ENCODE peak calls at places on chromosomes 4 and X, in ten cellular contexts. One of them, this sample, is unnamed.

GRCh38 chr4:7384929-7385890 is 49.5 kb downstream of the PSAPL1 start:
- DNase-seq in sigmoid colon: peak; percentile 55
- DNase-seq in heart right ventricle: no peak
- DNase-seq in fibroblast of lung: no peak
- DNase-seq in body of pancreas: peak; percentile 7
- DNase-seq in pancreas: peak; percentile 8
- DNase-seq in colonic mucosa: no peak
- DNase-seq in lower lobe of right lung: peak; percentile 31
- DNase-seq in ovary: no peak
- DNase-seq in left ventricle myocardium inferior: no peak
- DNase-seq in this sample: no peak

GRCh38 chr4:5747746-5748365 is 36.9 kb downstream of the EVC start:
- DNase-seq in sigmoid colon: peak; percentile 68
- DNase-seq in heart right ventricle: no peak
- DNase-seq in fibroblast of lung: peak; percentile 95
- DNase-seq in body of pancreas: no peak
- DNase-seq in pancreas: no peak
- DNase-seq in colonic mucosa: no peak
- DNase-seq in lower lobe of right lung: no peak
- DNase-seq in ovary: no peak
- DNase-seq in left ventricle myocardium inferior: no peak
- DNase-seq in this sample: no peak

GRCh38 chr4:183200453-183200852 is 101.4 kb downstream of the WWC2 start:
- DNase-seq in sigmoid colon: no peak
- DNase-seq in heart right ventricle: peak; percentile 63
- DNase-seq in fibroblast of lung: peak; percentile 96
- DNase-seq in body of pancreas: peak; percentile 91
- DNase-seq in pancreas: peak; percentile 85
- DNase-seq in colonic mucosa: peak; percentile 19
- DNase-seq in lower lobe of right lung: peak; percentile 83
- DNase-seq in ovary: peak; percentile 33
- DNase-seq in left ventricle myocardium inferior: peak; percentile 48
- DNase-seq in this sample: peak; percentile 32

GRCh38 chrX:10811093-10811492 is 190.7 kb upstream of the MID1 start:
- DNase-seq in sigmoid colon: no peak
- DNase-seq in heart right ventricle: no peak
- DNase-seq in fibroblast of lung: no peak
- DNase-seq in body of pancreas: no peak
- DNase-seq in pancreas: no peak
- DNase-seq in colonic mucosa: no peak
- DNase-seq in lower lobe of right lung: no peak
- DNase-seq in ovary: no peak
- DNase-seq in left ventricle myocardium inferior: no peak
- DNase-seq in this sample: no peak

GRCh38 chr4:173374588-173374987 is 3.8 kb downstream of the SAP30 start:
- DNase-seq in sigmoid colon: no peak
- DNase-seq in heart right ventricle: no peak
- DNase-seq in fibroblast of lung: no peak
- DNase-seq in body of pancreas: no peak
- DNase-seq in pancreas: no peak
- DNase-seq in colonic mucosa: no peak
- DNase-seq in lower lobe of right lung: no peak
- DNase-seq in ovary: no peak
- DNase-seq in left ventricle myocardium inferior: no peak
- DNase-seq in this sample: no peak

GRCh38 chr4:39565925-39566630 is 38.8 kb upstream of the UGDH start:
- DNase-seq in sigmoid colon: no peak
- DNase-seq in heart right ventricle: no peak
- DNase-seq in fibroblast of lung: peak; percentile 95
- DNase-seq in body of pancreas: no peak
- DNase-seq in pancreas: no peak
- DNase-seq in colonic mucosa: no peak
- DNase-seq in lower lobe of right lung: no peak
- DNase-seq in ovary: no peak
- DNase-seq in left ventricle myocardium inferior: no peak
- DNase-seq in this sample: no peak

GRCh38 chr4:26088433-26088928 is 174.5 kb downstream of the SMIM20 start:
- DNase-seq in sigmoid colon: no peak
- DNase-seq in heart right ventricle: no peak
- DNase-seq in fibroblast of lung: peak; percentile 75
- DNase-seq in body of pancreas: no peak
- DNase-seq in pancreas: no peak
- DNase-seq in colonic mucosa: no peak
- DNase-seq in lower lobe of right lung: no peak
- DNase-seq in ovary: no peak
- DNase-seq in left ventricle myocardium inferior: no peak
- DNase-seq in this sample: no peak

GRCh38 chrX:13094780-13095425 is 50.5 kb upstream of the FAM9C start:
- DNase-seq in sigmoid colon: no peak
- DNase-seq in heart right ventricle: no peak
- DNase-seq in fibroblast of lung: peak; percentile 76
- DNase-seq in body of pancreas: no peak
- DNase-seq in pancreas: no peak
- DNase-seq in colonic mucosa: no peak
- DNase-seq in lower lobe of right lung: no peak
- DNase-seq in ovary: no peak
- DNase-seq in left ventricle myocardium inferior: peak; percentile 16
- DNase-seq in this sample: no peak

GRCh38 chr4:145773581-145774234 is 93.8 kb downstream of the C4orf51 start:
- DNase-seq in sigmoid colon: peak; percentile 90
- DNase-seq in heart right ventricle: no peak
- DNase-seq in fibroblast of lung: peak; percentile 71
- DNase-seq in body of pancreas: no peak
- DNase-seq in pancreas: no peak
- DNase-seq in colonic mucosa: no peak
- DNase-seq in lower lobe of right lung: no peak
- DNase-seq in ovary: no peak
- DNase-seq in left ventricle myocardium inferior: no peak
- DNase-seq in this sample: no peak

GRCh38 chr4:53505947-53506346 is 85.3 kb downstream of the LNX1 start:
- DNase-seq in sigmoid colon: no peak
- DNase-seq in heart right ventricle: no peak
- DNase-seq in fibroblast of lung: no peak
- DNase-seq in body of pancreas: no peak
- DNase-seq in pancreas: no peak
- DNase-seq in colonic mucosa: no peak
- DNase-seq in lower lobe of right lung: no peak
- DNase-seq in ovary: no peak
- DNase-seq in left ventricle myocardium inferior: no peak
- DNase-seq in this sample: no peak

GRCh38 chr4:188297873-188298272 is 158.6 kb downstream of the TRIML1 start:
- DNase-seq in sigmoid colon: no peak
- DNase-seq in heart right ventricle: no peak
- DNase-seq in fibroblast of lung: no peak
- DNase-seq in body of pancreas: no peak
- DNase-seq in pancreas: no peak
- DNase-seq in colonic mucosa: no peak
- DNase-seq in lower lobe of right lung: no peak
- DNase-seq in ovary: no peak
- DNase-seq in left ventricle myocardium inferior: no peak
- DNase-seq in this sample: no peak

GRCh38 chrX:70029790-70030189 is 19.9 kb downstream of the AWAT2 start:
- DNase-seq in sigmoid colon: no peak
- DNase-seq in heart right ventricle: no peak
- DNase-seq in fibroblast of lung: no peak
- DNase-seq in body of pancreas: no peak
- DNase-seq in pancreas: no peak
- DNase-seq in colonic mucosa: no peak
- DNase-seq in lower lobe of right lung: no peak
- DNase-seq in ovary: no peak
- DNase-seq in left ventricle myocardium inferior: no peak
- DNase-seq in this sample: no peak

GRCh38 chrX:70034646-70035045 is 15.1 kb downstream of the AWAT2 start:
- DNase-seq in sigmoid colon: no peak
- DNase-seq in heart right ventricle: no peak
- DNase-seq in fibroblast of lung: no peak
- DNase-seq in body of pancreas: no peak
- DNase-seq in pancreas: no peak
- DNase-seq in colonic mucosa: no peak
- DNase-seq in lower lobe of right lung: no peak
- DNase-seq in ovary: no peak
- DNase-seq in left ventricle myocardium inferior: no peak
- DNase-seq in this sample: no peak

GRCh38 chrX:70032797-70033196 is 16.9 kb downstream of the AWAT2 start:
- DNase-seq in sigmoid colon: no peak
- DNase-seq in heart right ventricle: no peak
- DNase-seq in fibroblast of lung: no peak
- DNase-seq in body of pancreas: no peak
- DNase-seq in pancreas: no peak
- DNase-seq in colonic mucosa: no peak
- DNase-seq in lower lobe of right lung: no peak
- DNase-seq in ovary: no peak
- DNase-seq in left ventricle myocardium inferior: no peak
- DNase-seq in this sample: no peak

GRCh38 chrX:70030242-70030823 is 19.4 kb downstream of the AWAT2 start:
- DNase-seq in sigmoid colon: no peak
- DNase-seq in heart right ventricle: peak; percentile 11
- DNase-seq in fibroblast of lung: peak; percentile 9
- DNase-seq in body of pancreas: peak; percentile 45
- DNase-seq in pancreas: no peak
- DNase-seq in colonic mucosa: peak; percentile 29
- DNase-seq in lower lobe of right lung: no peak
- DNase-seq in ovary: no peak
- DNase-seq in left ventricle myocardium inferior: no peak
- DNase-seq in this sample: no peak

GRCh38 chrX:70033348-70033747 is 16.4 kb downstream of the AWAT2 start:
- DNase-seq in sigmoid colon: no peak
- DNase-seq in heart right ventricle: peak; percentile 15
- DNase-seq in fibroblast of lung: no peak
- DNase-seq in body of pancreas: no peak
- DNase-seq in pancreas: no peak
- DNase-seq in colonic mucosa: peak; percentile 20
- DNase-seq in lower lobe of right lung: no peak
- DNase-seq in ovary: no peak
- DNase-seq in left ventricle myocardium inferior: no peak
- DNase-seq in this sample: peak; percentile 16
- TF ChIP-seq CTCF in sigmoid colon: peak; percentile 27
- TF ChIP-seq CTCF in heart right ventricle: no peak
- TF ChIP-seq CTCF in fibroblast of lung: peak; percentile 66
- TF ChIP-seq CTCF in body of pancreas: peak; percentile 30
- TF ChIP-seq CTCF in pancreas: peak; percentile 27
- TF ChIP-seq CTCF in colonic mucosa: no peak
- TF ChIP-seq CTCF in lower lobe of right lung: peak; percentile 37
- TF ChIP-seq CTCF in ovary: no peak
- TF ChIP-seq CTCF in left ventricle myocardium inferior: peak; percentile 54
- TF ChIP-seq CTCF in this sample: no peak

DNA sequence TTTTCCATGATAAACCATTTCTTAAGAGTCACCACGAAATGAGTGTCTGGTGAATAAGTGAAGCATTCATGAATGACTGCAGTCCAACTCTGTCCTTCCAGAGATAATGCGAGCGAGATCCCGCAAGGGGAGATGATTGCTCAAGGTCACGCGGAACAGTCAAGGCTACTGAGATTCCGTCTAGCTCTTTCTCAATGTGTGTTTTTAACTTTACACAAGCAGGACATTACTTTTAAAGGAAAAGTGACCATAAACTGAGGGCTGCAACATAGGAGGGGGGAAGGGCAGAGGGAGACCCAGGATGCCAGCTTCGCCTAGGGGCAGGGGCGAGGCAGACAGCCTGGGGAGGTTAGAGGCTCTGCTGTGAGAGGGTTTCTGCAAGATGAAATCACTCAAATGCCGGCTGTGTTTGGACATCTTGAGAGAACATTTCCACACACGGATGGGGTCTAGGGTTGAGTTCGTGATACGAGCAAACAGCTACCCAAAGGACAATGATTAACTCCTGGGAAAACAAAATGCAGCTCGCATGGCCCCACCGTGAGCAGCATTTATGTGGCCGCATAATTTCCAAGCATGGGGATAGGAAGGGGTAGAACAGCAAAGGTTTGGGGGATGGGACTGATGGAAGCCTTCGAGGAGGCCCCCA is 23.8 kb upstream of the CCNQ start:
- DNase-seq in sigmoid colon: no peak
- DNase-seq in heart right ventricle: no peak
- DNase-seq in fibroblast of lung: no peak
- DNase-seq in body of pancreas: no peak
- DNase-seq in pancreas: no peak
- DNase-seq in colonic mucosa: no peak
- DNase-seq in lower lobe of right lung: no peak
- DNase-seq in ovary: peak; percentile 26
- DNase-seq in left ventricle myocardium inferior: no peak
- DNase-seq in this sample: no peak
- H3K4me1 ChIP-seq in sigmoid colon: no peaks in the 10 kb centered on the region
- H3K4me1 ChIP-seq in heart right ventricle: no peaks in the 10 kb centered on the region
- H3K4me1 ChIP-seq in fibroblast of lung: no peaks in the 10 kb centered on the region
- H3K4me1 ChIP-seq in body of pancreas: no peaks in the 10 kb centered on the region
- H3K4me1 ChIP-seq in pancreas: no peaks in the 10 kb centered on the region
- H3K4me1 ChIP-seq in colonic mucosa: no peaks in the 10 kb centered on the region
- H3K4me1 ChIP-seq in lower lobe of right lung: no peaks in the 10 kb centered on the region
- H3K4me1 ChIP-seq in ovary: peaks cover 7% of the 10 kb centered on the region
- H3K4me1 ChIP-seq in left ventricle myocardium inferior: no peaks in the 10 kb centered on the region
- H3K4me1 ChIP-seq in this sample: no peaks in the 10 kb centered on the region

GRCh38 chr4:155388162-155388561 is 11.4 kb upstream of the MAP9 start:
- DNase-seq in sigmoid colon: no peak
- DNase-seq in heart right ventricle: no peak
- DNase-seq in fibroblast of lung: no peak
- DNase-seq in body of pancreas: no peak
- DNase-seq in pancreas: no peak
- DNase-seq in colonic mucosa: no peak
- DNase-seq in lower lobe of right lung: no peak
- DNase-seq in ovary: no peak
- DNase-seq in left ventricle myocardium inferior: no peak
- DNase-seq in this sample: no peak

GRCh38 chr4:155392486-155393184 is 15.9 kb upstream of the MAP9 start:
- DNase-seq in sigmoid colon: no peak
- DNase-seq in heart right ventricle: no peak
- DNase-seq in fibroblast of lung: peak; percentile 67
- DNase-seq in body of pancreas: no peak
- DNase-seq in pancreas: no peak
- DNase-seq in colonic mucosa: no peak
- DNase-seq in lower lobe of right lung: no peak
- DNase-seq in ovary: no peak
- DNase-seq in left ventricle myocardium inferior: no peak
- DNase-seq in this sample: no peak

DNA sequence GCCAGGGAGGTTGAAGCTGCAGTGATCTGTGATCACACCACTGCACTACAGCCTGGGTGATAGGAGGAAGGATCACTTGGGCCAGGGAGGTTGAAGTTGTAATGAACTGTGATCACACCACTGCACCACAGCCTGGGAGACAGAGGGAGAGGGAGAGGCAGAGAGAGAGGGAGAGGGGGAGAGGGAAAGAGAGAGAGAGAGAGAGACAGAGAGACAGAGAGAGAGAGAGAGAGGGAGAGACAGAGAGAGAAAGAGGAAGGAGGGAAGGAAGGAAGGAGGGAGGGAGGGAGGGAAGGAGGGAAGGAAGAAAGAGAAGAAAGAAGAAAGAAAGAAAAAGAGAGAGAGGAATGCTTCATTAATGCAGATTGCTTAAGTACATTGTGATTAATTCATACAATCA is 15.2 kb upstream of the MAP9 start:
- DNase-seq in sigmoid colon: no peak
- DNase-seq in heart right ventricle: no peak
- DNase-seq in fibroblast of lung: no peak
- DNase-seq in body of pancreas: no peak
- DNase-seq in pancreas: no peak
- DNase-seq in colonic mucosa: no peak
- DNase-seq in lower lobe of right lung: no peak
- DNase-seq in ovary: no peak
- DNase-seq in left ventricle myocardium inferior: no peak
- DNase-seq in this sample: no peak
- TF ChIP-seq CTCF in sigmoid colon: no peak
- TF ChIP-seq CTCF in heart right ventricle: no peak
- TF ChIP-seq CTCF in fibroblast of lung: no peak
- TF ChIP-seq CTCF in body of pancreas: no peak
- TF ChIP-seq CTCF in pancreas: no peak
- TF ChIP-seq CTCF in colonic mucosa: no peak
- TF ChIP-seq CTCF in lower lobe of right lung: no peak
- TF ChIP-seq CTCF in ovary: no peak
- TF ChIP-seq CTCF in left ventricle myocardium inferior: no peak
- TF ChIP-seq CTCF in this sample: no peak

GRCh38 chrX:147913570-147913969 is 1.9 kb downstream of the FMR1 start:
- DNase-seq in sigmoid colon: no peak
- DNase-seq in heart right ventricle: no peak
- DNase-seq in fibroblast of lung: no peak
- DNase-seq in body of pancreas: no peak
- DNase-seq in pancreas: no peak
- DNase-seq in colonic mucosa: no peak
- DNase-seq in lower lobe of right lung: no peak
- DNase-seq in ovary: no peak
- DNase-seq in left ventricle myocardium inferior: no peak
- DNase-seq in this sample: no peak
- H3K4me1 ChIP-seq in sigmoid colon: peaks cover 11% of the 10 kb centered on the region
- H3K4me1 ChIP-seq in heart right ventricle: peaks cover 11% of the 10 kb centered on the region
- H3K4me1 ChIP-seq in fibroblast of lung: peaks cover 2% of the 10 kb centered on the region
- H3K4me1 ChIP-seq in body of pancreas: no peaks in the 10 kb centered on the region
- H3K4me1 ChIP-seq in pancreas: no peaks in the 10 kb centered on the region
- H3K4me1 ChIP-seq in colonic mucosa: no peaks in the 10 kb centered on the region
- H3K4me1 ChIP-seq in lower lobe of right lung: peaks cover 24% of the 10 kb centered on the region
- H3K4me1 ChIP-seq in ovary: peaks cover 3% of the 10 kb centered on the region
- H3K4me1 ChIP-seq in left ventricle myocardium inferior: peaks cover 54% of the 10 kb centered on the region
- H3K4me1 ChIP-seq in this sample: peaks cover 4% of the 10 kb centered on the region